ENCODE peak calls at places on chromosomes 1 and 21, in four cellular contexts. W is A549, X is endothelial cell of umbilical vein, U is K562. Y is an unnamed sample.

GRCh38 chr1:109369167-109369746 is 28.5 kb downstream of the SORT1 start:
- DNase-seq in X (no peak), U (no peak), W (no peak), Y (peak)

GRCh38 chr1:43293896-43294760 is 6.7 kb upstream of the TIE1 start:
- DNase-seq in U (no peak), W (no peak), X (peak), Y (no peak)

GRCh38 chr1:11138952-11139351 is 39.3 kb upstream of the EXOSC10 start:
- DNase-seq in U (no peak), W (no peak), X (peak), Y (no peak)

GRCh38 chr1:73862343-73862742 is 335.6 kb downstream of the LRRIQ3 start:
- DNase-seq in W (no peak), U (no peak), X (no peak), Y (no peak)

GRCh38 chr1:150165622-150166612 is 16.2 kb downstream of the PLEKHO1 start:
- DNase-seq in U (peak), X (peak), W (peak), Y (peak)

GRCh38 chr21:41703857-41704501 is 62.9 kb downstream of the RIPK4 start:
- DNase-seq in X (no peak), W (no peak), U (no peak), Y (no peak)

GRCh38 chr1:161989108-161989507 is 34.6 kb downstream of the OLFML2B start:
- DNase-seq in W (peak), U (no peak), X (no peak), Y (peak)

GRCh38 chr1:151311589-151312331 is 15.5 kb downstream of the PI4KB start:
- DNase-seq in U (peak), W (peak), X (peak), Y (peak)

GRCh38 chr21:45544449-45545235 is 2.4 kb upstream of the SLC19A1 start:
- DNase-seq in U (no peak), W (no peak), X (no peak), Y (no peak)

GRCh38 chr1:200035397-200035955 is 8.0 kb downstream of the NR5A2 start:
- DNase-seq in X (no peak), U (no peak), W (no peak), Y (no peak)
- H3K4me3 ChIP-seq in X (no peak), U (no peak), W (no peak), Y (no peak)

GRCh38 chr1:180003026-180003695 is 48.6 kb downstream of the CEP350 start:
- DNase-seq in W (no peak), X (no peak), U (no peak), Y (no peak)

GRCh38 chr1:180000575-180000974 is 46.0 kb downstream of the CEP350 start:
- DNase-seq in X (no peak), W (no peak), U (no peak), Y (no peak)

DNA sequence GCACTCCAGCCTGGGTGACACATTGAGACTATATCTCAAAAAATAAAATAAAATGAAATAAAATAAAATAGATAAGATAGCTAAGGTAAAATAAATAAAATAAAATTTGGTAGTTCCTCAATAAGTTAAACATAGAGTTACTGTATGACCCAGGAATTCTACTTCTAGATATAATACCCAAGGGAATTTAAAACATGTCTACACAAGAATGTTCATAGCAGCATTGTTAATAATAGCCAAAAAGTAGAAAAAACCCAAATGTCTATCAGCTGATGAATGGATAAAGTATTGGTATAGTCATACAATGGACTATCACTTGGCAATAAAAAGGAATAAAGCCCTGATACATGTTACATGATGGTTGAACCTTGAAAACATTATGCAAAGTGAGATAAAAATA is 47.8 kb downstream of the CEP350 start:
- DNase-seq in W (no peak), U (no peak), X (no peak), Y (no peak)
- TF ChIP-seq MAX in W (no peak), U (no peak), X (no peak), Y (no peak)

GRCh38 chr1:1623631-1624442 is 8.1 kb upstream of the MMP23B start:
- DNase-seq in X (no peak), W (no peak), U (no peak), Y (no peak)
- TF ChIP-seq MYC in X (no peak), W (no peak), U (no peak), Y (no peak)

GRCh38 chr1:44775930-44776748 is 799 bp downstream of the RPS8 start:
- DNase-seq in U (peak), W (no peak), X (peak), Y (peak)

GRCh38 chr1:44778705-44779576 is 3.6 kb downstream of the RPS8 start:
- DNase-seq in X (no peak), U (no peak), W (no peak), Y (no peak)

GRCh38 chr1:44777969-44778635 is 2.8 kb downstream of the RPS8 start:
- DNase-seq in X (no peak), W (no peak), U (no peak), Y (peak)

GRCh38 chr1:44776749-44777068 is 1.4 kb downstream of the RPS8 start:
- DNase-seq in X (no peak), W (no peak), U (no peak), Y (no peak)

GRCh38 chr1:44777547-44777946 is 2.2 kb downstream of the RPS8 start:
- DNase-seq in W (no peak), U (no peak), X (no peak), Y (no peak)
- H3K4me3 ChIP-seq in W (peak), U (peak), X (no peak), Y (peak)

DNA sequence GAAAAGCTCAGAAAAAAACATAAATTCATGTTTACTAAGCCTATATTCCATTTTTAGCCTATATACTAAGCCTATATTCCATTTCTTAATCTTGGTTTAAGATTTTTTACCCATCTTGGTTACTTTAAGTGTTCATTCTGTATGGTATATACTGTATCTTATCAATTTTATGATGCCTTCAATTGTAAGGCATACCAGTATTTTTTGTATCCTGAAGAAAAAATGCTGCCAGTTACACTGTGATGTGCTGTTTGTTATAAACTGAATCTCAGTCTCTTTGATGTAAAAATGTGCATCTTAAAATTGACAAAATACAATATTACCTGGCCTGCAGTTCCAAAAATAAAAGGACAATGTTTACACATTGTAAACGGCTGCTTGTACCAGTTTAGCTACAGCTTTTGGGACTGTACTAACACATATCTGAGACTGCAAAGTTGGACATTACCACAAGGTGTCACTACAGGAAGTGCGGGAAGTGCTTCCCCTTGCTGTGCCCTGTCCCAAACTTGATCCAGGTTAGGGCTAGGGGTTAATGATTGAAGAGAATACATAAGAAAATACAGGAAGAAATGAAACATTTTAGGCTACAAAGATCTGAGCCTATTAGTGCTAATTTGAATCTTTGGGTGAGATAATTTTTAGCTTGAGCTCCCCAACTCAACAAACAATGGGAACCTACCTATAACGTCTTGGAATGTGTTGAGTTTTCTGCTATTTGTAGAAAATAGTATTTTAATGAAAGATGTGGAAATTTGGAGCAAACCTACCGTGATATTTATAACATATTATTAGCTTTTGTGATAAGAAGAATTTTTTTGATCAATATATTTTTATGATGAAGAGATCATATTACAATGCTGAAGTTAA is 108.9 kb downstream of the LBR start:
- DNase-seq in U (peak), X (peak), W (peak), Y (peak)
- TF ChIP-seq MAX in U (no peak), X (no peak), W (no peak), Y (no peak)

DNA sequence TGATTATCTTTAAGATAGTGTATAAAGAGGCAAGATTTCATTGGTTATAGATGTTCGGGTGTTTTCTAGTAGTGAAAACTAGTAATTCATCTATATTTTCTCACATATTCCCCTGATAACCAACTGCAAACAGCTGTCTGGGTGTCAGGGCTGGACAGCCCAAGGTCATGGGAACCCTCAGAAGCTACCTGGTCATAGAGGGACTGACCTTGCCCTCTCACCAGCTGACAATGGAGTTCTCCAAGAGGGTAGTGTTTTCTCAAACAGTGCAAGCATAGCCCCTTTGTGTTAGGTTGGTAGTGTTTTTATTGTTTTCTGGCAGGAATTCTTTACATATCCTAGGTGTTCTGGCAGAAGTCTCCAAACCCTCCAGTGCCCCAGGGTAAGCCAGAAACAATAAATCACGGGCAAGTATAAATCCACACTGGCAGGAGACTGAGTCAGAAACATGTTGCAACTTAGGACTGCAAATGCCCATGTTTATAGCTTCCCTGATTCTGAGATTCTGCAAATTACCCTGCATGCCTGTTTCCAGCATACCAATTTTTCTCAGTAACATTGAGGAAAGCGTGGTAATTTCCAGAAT is 82.9 kb upstream of the ATP1A1 start:
- DNase-seq in U (no peak), W (no peak), X (no peak), Y (no peak)
- TF ChIP-seq MYC in U (no peak), W (no peak), X (no peak), Y (no peak)

GRCh38 chr1:204095248-204095640 is 22.3 kb downstream of the SOX13 start:
- DNase-seq in U (no peak), W (no peak), X (no peak), Y (no peak)

GRCh38 chr1:204093421-204093717 is 20.5 kb downstream of the SOX13 start:
- DNase-seq in X (no peak), W (peak), U (no peak), Y (no peak)

GRCh38 chr1:204092632-204093420 is 19.9 kb downstream of the SOX13 start:
- DNase-seq in U (no peak), W (no peak), X (no peak), Y (no peak)

GRCh38 chr1:204093756-204094155 is 20.8 kb downstream of the SOX13 start:
- DNase-seq in U (no peak), X (no peak), W (no peak), Y (no peak)

DNA sequence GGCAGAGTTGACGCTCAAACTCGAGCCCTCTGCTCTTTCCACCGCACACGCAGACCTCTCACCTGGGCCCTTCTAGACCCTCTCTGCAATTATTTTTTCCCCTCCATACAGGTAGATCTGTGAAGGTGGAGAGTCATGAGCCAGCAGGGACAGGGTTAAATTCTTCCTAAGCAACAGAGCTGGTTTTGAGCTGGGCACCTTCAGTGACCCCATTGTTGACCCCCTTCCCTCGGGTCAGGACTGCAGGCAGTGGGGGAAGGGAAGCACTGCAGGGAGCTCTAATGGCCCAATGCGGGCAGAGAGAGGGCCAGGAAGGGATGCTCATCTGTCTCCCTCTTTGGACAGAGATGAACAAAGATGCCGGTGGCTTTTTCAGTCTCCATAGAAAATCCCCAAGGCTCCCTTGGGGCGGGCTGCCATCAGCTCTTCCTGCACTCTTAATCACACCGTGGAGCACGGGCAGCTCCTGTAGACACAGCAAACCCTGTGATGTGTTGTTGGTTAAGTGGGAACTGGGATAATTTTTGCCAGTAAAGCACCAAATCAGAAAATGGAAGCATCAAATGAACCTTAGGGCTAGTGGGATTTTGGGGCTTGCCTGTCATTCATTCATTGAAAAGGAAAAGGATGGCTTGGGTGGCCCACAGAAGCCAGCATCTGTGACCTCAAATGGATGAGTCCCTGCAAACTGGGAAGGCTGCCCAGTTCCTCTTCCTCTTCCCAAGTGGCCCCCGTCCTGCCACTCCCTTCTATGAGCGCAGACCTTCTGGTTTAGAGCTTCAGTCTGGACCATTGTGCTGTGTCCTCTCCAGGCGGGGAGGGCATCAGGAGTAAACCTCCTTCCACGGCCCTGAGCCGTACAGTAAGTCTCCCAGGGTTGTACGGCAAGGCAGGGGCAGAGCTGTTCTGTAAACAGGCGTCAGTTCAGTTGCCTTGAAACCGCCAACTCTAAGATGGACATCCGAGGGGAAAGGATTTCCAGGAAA is 21.6 kb downstream of the SOX13 start:
- DNase-seq in W (no peak), X (no peak), U (no peak), Y (no peak)
- H3K4me3 ChIP-seq in W (no peak), X (no peak), U (no peak), Y (no peak)

GRCh38 chr1:2878591-2878990 is 77.1 kb upstream of the TTC34 start:
- DNase-seq in X (no peak), W (no peak), U (no peak), Y (no peak)
- TF ChIP-seq MAX in X (no peak), W (no peak), U (no peak), Y (no peak)

DNA sequence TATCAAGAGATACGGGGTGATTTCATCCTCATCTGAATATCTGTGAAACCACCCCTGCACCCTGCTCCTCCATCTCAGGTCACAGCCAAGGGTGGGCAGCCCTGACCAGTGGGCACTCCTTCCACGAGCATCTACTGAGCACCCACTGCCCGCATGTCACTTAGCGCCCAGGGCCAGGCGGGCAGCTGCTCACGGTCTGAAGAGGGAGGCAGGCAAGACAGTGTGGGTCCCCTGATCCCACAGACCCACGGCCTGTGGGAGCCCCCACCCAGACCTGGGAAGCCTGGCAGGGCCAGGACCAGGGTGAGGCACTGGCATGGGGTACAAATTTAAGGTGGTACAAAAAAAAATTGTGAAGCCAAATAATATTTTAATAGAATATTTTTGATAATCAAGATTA is 245.4 kb upstream of the VAMP3 start:
- DNase-seq in W (no peak), X (no peak), U (no peak), Y (no peak)
- TF ChIP-seq MYC in W (no peak), X (no peak), U (no peak), Y (no peak)

GRCh38 chr1:218374972-218375371 is 29.8 kb downstream of the TGFB2 start:
- DNase-seq in X (peak), W (peak), U (no peak), Y (no peak)

GRCh38 chr1:218374401-218374848 is 29.3 kb downstream of the TGFB2 start:
- DNase-seq in X (no peak), W (no peak), U (no peak), Y (no peak)

GRCh38 chr1:218380125-218380977 is 35.2 kb downstream of the TGFB2 start:
- DNase-seq in W (peak), X (peak), U (no peak), Y (no peak)

GRCh38 chr1:218377143-218377660 is 32.1 kb downstream of the TGFB2 start:
- DNase-seq in U (peak), X (peak), W (peak), Y (peak)

GRCh38 chr1:218376722-218377121 is 31.6 kb downstream of the TGFB2 start:
- DNase-seq in U (no peak), W (peak), X (no peak), Y (no peak)
- H3K4me3 ChIP-seq in U (no peak), W (peak), X (no peak), Y (no peak)

Y was measured in NB4.